ENCODE peak calls at places on chromosome 19, in five cellular contexts. W is right lobe of liver, X is H54, T is GM12892, I is uterus. A is an unnamed sample.

GRCh38 chr19:21474671-21475181 is 30.7 kb upstream of the ZNF429 start:
- DNase-seq in W (peak), X (no peak), T (no peak), I (peak), A (peak)

GRCh38 chr19:48394331-48395169 is 1.1 kb downstream of the GRIN2D start:
- DNase-seq in W (no peak), X (no peak), T (no peak), I (no peak), A (no peak)

GRCh38 chr19:872266-872951 is 12.9 kb downstream of the CFD start:
- DNase-seq in W (peak), X (peak), T (peak), I (no peak), A (peak)

GRCh38 chr19:7856277-7856581 is 18.0 kb downstream of the PRR36 start:
- DNase-seq in W (no peak), X (no peak), T (no peak), I (no peak), A (no peak)

GRCh38 chr19:55066107-55066709 is 3.3 kb upstream of the RDH13 start:
- DNase-seq in W (no peak), X (no peak), T (no peak), I (no peak), A (no peak)

GRCh38 chr19:45934551-45935230 is 20.1 kb upstream of the NANOS2 start:
- DNase-seq in W (no peak), X (no peak), T (no peak), I (no peak), A (no peak)

GRCh38 chr19:38826856-38827551 is 4.6 kb downstream of the ECH1 start:
- DNase-seq in W (no peak), X (no peak), T (no peak), I (no peak), A (no peak)

GRCh38 chr19:28726533-28726932 is 486.4 kb downstream of the UQCRFS1 start:
- DNase-seq in W (no peak), X (no peak), T (no peak), I (no peak), A (no peak)

GRCh38 chr19:43624933-43625332 is 5.5 kb upstream of the ZNF428 start:
- DNase-seq in W (peak), X (no peak), T (peak), I (no peak), A (peak)

GRCh38 chr19:42201489-42202289 is 15.8 kb downstream of the DEDD2 start:
- DNase-seq in W (no peak), X (no peak), T (peak), I (no peak), A (no peak)

GRCh38 chr19:41499899-41500298 is 56.9 kb downstream of the ERICH4 start:
- DNase-seq in W (no peak), X (no peak), T (no peak), I (no peak), A (no peak)

GRCh38 chr19:13984875-13985741 is 21.0 kb downstream of the RFX1 start:
- DNase-seq in W (no peak), X (no peak), T (no peak), I (no peak), A (no peak)

GRCh38 chr19:28427256-28428083 is 785.5 kb downstream of the UQCRFS1 start:
- DNase-seq in W (no peak), X (no peak), T (no peak), I (no peak), A (no peak)

GRCh38 chr19:1283207-1283916 is 2.3 kb upstream of the EFNA2 start:
- DNase-seq in W (peak), X (no peak), T (no peak), I (no peak), A (no peak)

GRCh38 chr19:45428385-45429231 is 4.9 kb upstream of the ERCC1 start:
- DNase-seq in W (peak), X (no peak), T (no peak), I (peak), A (peak)

GRCh38 chr19:58330458-58330857 is 3.7 kb downstream of the ZSCAN22 start:
- DNase-seq in W (no peak), X (peak), T (no peak), I (no peak), A (peak)

DNA sequence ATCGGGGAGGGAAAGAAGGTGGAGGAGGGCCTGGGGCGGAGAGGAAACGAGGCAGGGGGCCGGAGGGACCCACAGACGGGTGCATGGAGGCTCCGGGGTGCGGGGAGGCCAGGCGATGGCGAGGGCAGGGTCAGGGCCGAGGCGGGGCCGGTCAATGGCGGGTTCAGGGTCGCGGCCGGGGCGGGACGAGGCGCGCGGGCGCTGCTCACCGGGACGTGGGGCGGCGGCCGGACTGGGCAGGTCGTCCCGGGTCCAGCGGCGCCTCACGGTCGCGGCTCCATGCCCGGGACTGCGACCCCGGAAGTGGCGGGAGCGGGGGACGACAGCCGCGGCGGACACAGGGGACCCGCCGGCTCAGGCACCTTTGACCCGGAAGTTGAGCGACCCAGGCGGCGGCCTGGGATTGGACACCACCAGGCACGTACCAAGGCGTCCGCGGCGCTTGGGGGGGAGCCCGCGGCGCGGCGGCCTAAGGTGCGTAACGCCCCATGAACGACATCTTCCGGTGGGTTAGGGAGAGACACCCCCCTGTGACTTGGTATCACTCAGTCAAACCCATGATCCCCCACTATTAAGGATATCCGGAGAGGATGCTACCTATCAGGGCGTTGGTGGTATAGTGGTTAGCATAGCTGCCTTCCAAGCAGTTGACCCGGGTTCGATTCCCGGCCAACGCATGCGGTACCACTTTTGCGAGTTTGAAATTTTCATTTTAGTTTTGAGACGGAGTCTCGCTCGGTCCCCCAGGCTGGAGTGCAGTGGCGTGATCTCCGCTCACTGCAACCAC is at the start of gene DPP9:
- DNase-seq in W (peak), X (peak), T (peak), I (peak), A (peak)
- TF ChIP-seq POLR2A in W (peak), X (peak), T (peak), I (peak), A (peak)

GRCh38 chr19:35328851-35329285 is at the start of gene CD22:
- DNase-seq in W (no peak), X (no peak), T (peak), I (no peak), A (no peak)

GRCh38 chr19:35331551-35332214 is 2.7 kb downstream of the CD22 start:
- DNase-seq in W (no peak), X (no peak), T (no peak), I (no peak), A (no peak)

GRCh38 chr19:35332817-35333216 is 3.8 kb downstream of the CD22 start:
- DNase-seq in W (no peak), X (no peak), T (no peak), I (no peak), A (no peak)

GRCh38 chr19:35329323-35329722 is 336 bp downstream of the CD22 start:
- DNase-seq in W (no peak), X (no peak), T (peak), I (no peak), A (no peak)

DNA sequence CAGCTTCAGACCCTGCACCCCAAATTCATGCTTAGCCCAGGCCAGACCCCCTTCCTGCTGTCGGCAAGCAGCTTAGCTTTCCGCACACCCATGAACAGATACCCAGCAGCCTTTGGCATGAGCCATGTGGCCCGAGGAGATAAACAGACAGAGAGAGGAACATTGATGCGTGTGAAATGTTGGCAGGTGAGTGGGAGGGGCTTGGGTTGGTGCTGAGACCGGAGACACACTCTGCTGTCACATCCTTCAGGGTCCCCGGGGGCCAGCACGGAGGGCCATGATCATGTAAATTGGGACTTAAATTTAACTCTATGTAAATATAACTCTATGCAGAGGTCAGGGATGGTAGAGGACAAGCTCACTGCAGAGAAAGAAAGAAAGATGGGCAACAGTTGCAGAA is 1.5 kb downstream of the CD22 start:
- DNase-seq in W (no peak), X (no peak), T (no peak), I (no peak), A (no peak)
- TF ChIP-seq POLR2A in W (no peak), X (no peak), T (peak), I (no peak), A (no peak)

GRCh38 chr19:5291588-5292193 is 48.9 kb downstream of the PTPRS start:
- DNase-seq in W (no peak), X (no peak), T (no peak), I (no peak), A (no peak)

GRCh38 chr19:5288347-5288739 is 52.3 kb downstream of the PTPRS start:
- DNase-seq in W (no peak), X (peak), T (no peak), I (no peak), A (no peak)

GRCh38 chr19:5289060-5289990 is 51.3 kb downstream of the PTPRS start:
- DNase-seq in W (no peak), X (no peak), T (no peak), I (no peak), A (no peak)

GRCh38 chr19:5292453-5292842 is 48.2 kb downstream of the PTPRS start:
- DNase-seq in W (no peak), X (no peak), T (no peak), I (no peak), A (no peak)

GRCh38 chr19:5290336-5291262 is 50.0 kb downstream of the PTPRS start:
- DNase-seq in W (no peak), X (no peak), T (no peak), I (no peak), A (no peak)
- TF ChIP-seq POLR2A in W (no peak), X (no peak), T (no peak), I (no peak), A (no peak)

GRCh38 chr19:17303940-17304267 is 679 bp upstream of the ABHD8 start:
- DNase-seq in W (no peak), X (no peak), T (no peak), I (no peak), A (no peak)

GRCh38 chr19:17302391-17303166 is 646 bp downstream of the ABHD8 start:
- DNase-seq in W (no peak), X (no peak), T (no peak), I (peak), A (no peak)

GRCh38 chr19:17305211-17305516 is 508 bp upstream of the MRPL34 start:
- DNase-seq in W (no peak), X (no peak), T (no peak), I (no peak), A (no peak)

GRCh38 chr19:17304386-17305047 is 1.2 kb upstream of the MRPL34 start:
- DNase-seq in W (no peak), X (no peak), T (no peak), I (no peak), A (no peak)

DNA sequence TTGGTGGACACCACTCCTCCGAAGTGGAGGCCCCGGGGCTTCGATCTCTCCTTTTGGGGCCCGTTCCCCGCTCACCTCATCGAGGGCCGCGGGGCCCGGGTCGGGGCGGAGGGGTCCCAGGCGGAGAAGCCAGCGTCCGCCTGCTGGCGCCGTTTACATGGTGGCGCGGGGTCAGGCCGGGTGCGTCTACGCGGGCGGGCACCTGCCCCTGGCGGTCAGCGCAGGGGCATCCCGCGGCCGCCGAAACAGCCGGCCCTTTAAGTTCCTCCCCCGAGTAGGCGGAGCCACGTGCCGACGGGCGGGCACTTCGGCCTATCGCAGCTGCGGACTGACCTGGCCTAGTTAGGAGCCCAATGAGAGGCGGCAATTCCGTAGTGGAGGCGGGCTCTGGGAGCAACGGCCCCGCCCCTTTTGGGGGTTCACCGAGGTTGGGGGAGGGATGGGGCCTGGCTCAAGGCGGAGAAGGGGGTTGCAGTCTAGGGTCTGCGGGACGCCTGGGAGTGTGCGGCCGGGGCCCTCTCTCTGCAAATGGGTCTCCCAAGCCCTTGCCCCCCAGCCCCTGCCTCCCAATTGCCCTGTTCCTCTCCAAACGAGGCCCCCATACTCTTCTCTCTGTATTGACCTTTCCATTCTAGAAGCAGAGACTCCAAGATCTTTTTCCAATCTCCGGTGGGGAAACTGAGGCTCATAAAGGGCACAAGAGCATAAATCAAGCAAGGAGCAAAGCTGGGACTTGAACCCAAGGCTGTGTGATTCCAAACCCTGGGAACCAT is at the start of gene ABHD8:
- DNase-seq in W (peak), X (peak), T (peak), I (peak), A (peak)
- TF ChIP-seq POLR2A in W (peak), X (peak), T (no peak), I (peak), A (peak)

A was measured in erythroblast.